ENCODE peak calls at places on chromosomes 5 and 9, in ten cellular contexts. D is head of caudate nucleus, B is EL, Z is germinal center, Y is fibroblast of the aortic adventitia, L is psoas muscle, W is NAMALWA, M is iPS DF 19.7, G is H1, J is spleen. Q is an unnamed sample.
A peak's percentile ranks its signal among the peaks of the same experiment; 100 is the strongest.

GRCh38 chr9:121835581-121836381 is 184.3 kb downstream of the DAB2IP start:
- DNase-seq in D (peak; percentile 16), B (no peak), Z (no peak), Y (no peak), L (peak; percentile 4), W (no peak), M (no peak), G (no peak), J (no peak), Q (no peak)

GRCh38 chr5:126562823-126563222 is 32.2 kb downstream of the ALDH7A1 start:
- DNase-seq in D (no peak), B (no peak), Z (no peak), Y (no peak), L (no peak), W (no peak), M (no peak), G (no peak), J (no peak), Q (no peak)

GRCh38 chr5:121681200-121681855 is 170.4 kb upstream of the FTMT start:
- DNase-seq in D (no peak), B (no peak), Z (no peak), Y (no peak), L (no peak), W (peak; percentile 29), M (no peak), G (no peak), J (no peak), Q (no peak)

GRCh38 chr9:109414125-109414785 is 83.9 kb downstream of the PTPN3 start:
- DNase-seq in D (no peak), B (no peak), Z (no peak), Y (no peak), L (no peak), W (peak; percentile 40), M (peak; percentile 28), G (no peak), J (no peak), Q (no peak)

GRCh38 chr5:118862596-118862995 is 125.8 kb downstream of the DTWD2 start:
- DNase-seq in D (no peak), B (peak; percentile 41), Z (no peak), Y (peak; percentile 15), L (no peak), W (no peak), M (no peak), G (no peak), J (no peak), Q (no peak)

GRCh38 chr9:122059214-122059978 is 33.7 kb downstream of the TTLL11 start:
- DNase-seq in D (no peak), B (no peak), Z (no peak), Y (no peak), L (no peak), W (no peak), M (no peak), G (no peak), J (no peak), Q (no peak)

GRCh38 chr5:111143910-111144309 is 51.8 kb downstream of the WDR36 start:
- DNase-seq in D (no peak), B (peak; percentile 67), Z (no peak), Y (peak; percentile 98), L (peak; percentile 63), W (no peak), M (no peak), G (no peak), J (no peak), Q (no peak)

GRCh38 chr5:172453986-172454354 is 355 bp downstream of the SH3PXD2B start:
- DNase-seq in D (peak; percentile 63), B (peak; percentile 47), Z (no peak), Y (no peak), L (peak; percentile 63), W (no peak), M (no peak), G (no peak), J (no peak), Q (peak; percentile 86)

GRCh38 chr9:10095208-10095607 is 517.6 kb downstream of the PTPRD start:
- DNase-seq in D (no peak), B (no peak), Z (no peak), Y (no peak), L (no peak), W (no peak), M (no peak), G (no peak), J (no peak), Q (no peak)

GRCh38 chr9:136697146-136697820 is 10.0 kb upstream of the AGPAT2 start:
- DNase-seq in D (no peak), B (no peak), Z (no peak), Y (peak; percentile 18), L (no peak), W (no peak), M (no peak), G (no peak), J (no peak), Q (peak; percentile 76)

GRCh38 chr9:37197158-37198033 is 77.0 kb downstream of the ZCCHC7 start:
- DNase-seq in D (no peak), B (peak; percentile 30), Z (peak; percentile 78), Y (peak; percentile 46), L (no peak), W (peak; percentile 97), M (no peak), G (no peak), J (no peak), Q (no peak)

GRCh38 chr9:31719262-31719661 is 665.2 kb upstream of the ACO1 start:
- DNase-seq in D (no peak), B (no peak), Z (no peak), Y (no peak), L (no peak), W (no peak), M (no peak), G (no peak), J (no peak), Q (no peak)

GRCh38 chr5:137122075-137122474 is 377.1 kb downstream of the SPOCK1 start:
- DNase-seq in D (no peak), B (no peak), Z (no peak), Y (peak; percentile 85), L (no peak), W (no peak), M (no peak), G (no peak), J (no peak), Q (no peak)

GRCh38 chr9:90365646-90366045 is 277.0 kb downstream of the DIRAS2 start:
- DNase-seq in D (no peak), B (no peak), Z (no peak), Y (no peak), L (no peak), W (no peak), M (no peak), G (no peak), J (no peak), Q (no peak)

GRCh38 chr5:168795943-168796342 is 216.8 kb upstream of the PANK3 start:
- DNase-seq in D (no peak), B (no peak), Z (no peak), Y (no peak), L (no peak), W (no peak), M (no peak), G (no peak), J (no peak), Q (no peak)

GRCh38 chr5:149421834-149422233 is 42.7 kb upstream of the IL17B start:
- DNase-seq in D (no peak), B (no peak), Z (no peak), Y (peak; percentile 49), L (no peak), W (no peak), M (no peak), G (no peak), J (no peak), Q (no peak)

GRCh38 chr5:58582411-58583393 is at the start of gene RAB3C:
- DNase-seq in D (peak; percentile 94), B (peak; percentile 89), Z (peak; percentile 84), Y (peak; percentile 86), L (peak; percentile 90), W (no peak), M (peak; percentile 87), G (peak; percentile 93), J (peak; percentile 96), Q (peak; percentile 96)